ENCODE peak calls at places on chromosomes 12 and 14, in six cellular contexts. One of them, this sample, is unnamed. For H3K27me3, the result is how much of the 10 kb centered on the place peaks cover.

GRCh38 chr12:80937391-80938238 is at the start of gene LIN7A:
- DNase-seq in dorsolateral prefrontal cortex: no peak
- DNase-seq in psoas muscle: peak
- DNase-seq in fibroblast of lung: peak
- DNase-seq in lower lobe of right lung: peak
- DNase-seq in SK-N-SH: peak
- DNase-seq in this sample: no peak

GRCh38 chr12:47856721-47857575 is 37.2 kb upstream of the HDAC7 start:
- DNase-seq in SK-N-SH: no peak
- DNase-seq in dorsolateral prefrontal cortex: no peak
- DNase-seq in fibroblast of lung: no peak
- DNase-seq in psoas muscle: no peak
- DNase-seq in lower lobe of right lung: no peak
- DNase-seq in this sample: no peak

GRCh38 chr14:90368946-90369721 is 27.7 kb upstream of the CALM1 start:
- DNase-seq in dorsolateral prefrontal cortex: no peak
- DNase-seq in lower lobe of right lung: no peak
- DNase-seq in psoas muscle: no peak
- DNase-seq in SK-N-SH: peak
- DNase-seq in fibroblast of lung: peak
- DNase-seq in this sample: no peak

GRCh38 chr12:116201908-116202307 is 75.6 kb downstream of the MED13L start:
- DNase-seq in fibroblast of lung: peak
- DNase-seq in dorsolateral prefrontal cortex: no peak
- DNase-seq in SK-N-SH: no peak
- DNase-seq in lower lobe of right lung: no peak
- DNase-seq in psoas muscle: no peak
- DNase-seq in this sample: no peak

GRCh38 chr12:68497112-68497511 is 113.6 kb upstream of the RAP1B start:
- DNase-seq in dorsolateral prefrontal cortex: no peak
- DNase-seq in lower lobe of right lung: no peak
- DNase-seq in psoas muscle: no peak
- DNase-seq in SK-N-SH: no peak
- DNase-seq in fibroblast of lung: no peak
- DNase-seq in this sample: no peak

GRCh38 chr12:34390846-34391700 is 368.8 kb downstream of the ALG10 start:
- DNase-seq in lower lobe of right lung: peak
- DNase-seq in dorsolateral prefrontal cortex: no peak
- DNase-seq in fibroblast of lung: no peak
- DNase-seq in SK-N-SH: no peak
- DNase-seq in psoas muscle: peak
- DNase-seq in this sample: no peak

GRCh38 chr14:26113930-26114329 is 483.9 kb downstream of the NOVA1 start:
- DNase-seq in SK-N-SH: no peak
- DNase-seq in dorsolateral prefrontal cortex: no peak
- DNase-seq in psoas muscle: no peak
- DNase-seq in fibroblast of lung: no peak
- DNase-seq in lower lobe of right lung: no peak
- DNase-seq in this sample: no peak

GRCh38 chr12:4781212-4781611 is 61.0 kb downstream of the GALNT8 start:
- DNase-seq in psoas muscle: no peak
- DNase-seq in SK-N-SH: no peak
- DNase-seq in fibroblast of lung: no peak
- DNase-seq in dorsolateral prefrontal cortex: no peak
- DNase-seq in lower lobe of right lung: no peak
- DNase-seq in this sample: no peak

GRCh38 chr12:52815676-52816075 is 1.8 kb upstream of the KRT4 start:
- DNase-seq in lower lobe of right lung: no peak
- DNase-seq in dorsolateral prefrontal cortex: no peak
- DNase-seq in SK-N-SH: no peak
- DNase-seq in psoas muscle: no peak
- DNase-seq in fibroblast of lung: no peak
- DNase-seq in this sample: no peak

GRCh38 chr12:2266666-2267623 is 214.2 kb downstream of the CACNA1C start:
- DNase-seq in SK-N-SH: no peak
- DNase-seq in dorsolateral prefrontal cortex: no peak
- DNase-seq in fibroblast of lung: no peak
- DNase-seq in lower lobe of right lung: no peak
- DNase-seq in psoas muscle: no peak
- DNase-seq in this sample: no peak

GRCh38 chr14:59274991-59275391 is 86.5 kb downstream of the DAAM1 start:
- DNase-seq in psoas muscle: no peak
- DNase-seq in SK-N-SH: no peak
- DNase-seq in lower lobe of right lung: peak
- DNase-seq in fibroblast of lung: no peak
- DNase-seq in dorsolateral prefrontal cortex: no peak
- DNase-seq in this sample: no peak

GRCh38 chr12:97148941-97149559 is 242.0 kb downstream of the NEDD1 start:
- DNase-seq in fibroblast of lung: peak
- DNase-seq in psoas muscle: peak
- DNase-seq in lower lobe of right lung: peak
- DNase-seq in SK-N-SH: peak
- DNase-seq in dorsolateral prefrontal cortex: peak
- DNase-seq in this sample: peak

GRCh38 chr12:18824287-18824686 is 86.4 kb downstream of the CAPZA3 start:
- DNase-seq in fibroblast of lung: no peak
- DNase-seq in SK-N-SH: no peak
- DNase-seq in dorsolateral prefrontal cortex: no peak
- DNase-seq in lower lobe of right lung: no peak
- DNase-seq in psoas muscle: no peak
- DNase-seq in this sample: no peak

GRCh38 chr12:78835493-78835892 is 29.1 kb upstream of the SYT1 start:
- DNase-seq in dorsolateral prefrontal cortex: no peak
- DNase-seq in SK-N-SH: no peak
- DNase-seq in psoas muscle: no peak
- DNase-seq in fibroblast of lung: no peak
- DNase-seq in lower lobe of right lung: no peak
- DNase-seq in this sample: no peak

GRCh38 chr12:118213452-118213851 is 77.5 kb downstream of the PEBP1 start:
- DNase-seq in fibroblast of lung: no peak
- DNase-seq in psoas muscle: no peak
- DNase-seq in lower lobe of right lung: no peak
- DNase-seq in SK-N-SH: no peak
- DNase-seq in dorsolateral prefrontal cortex: no peak
- DNase-seq in this sample: no peak

GRCh38 chr12:6089041-6089823 is 35.2 kb downstream of the VWF start:
- DNase-seq in fibroblast of lung: no peak
- DNase-seq in SK-N-SH: no peak
- DNase-seq in psoas muscle: no peak
- DNase-seq in lower lobe of right lung: no peak
- DNase-seq in dorsolateral prefrontal cortex: no peak
- DNase-seq in this sample: no peak

GRCh38 chr12:54217774-54218221 is 29.0 kb upstream of the SMUG1 start:
- DNase-seq in dorsolateral prefrontal cortex: peak
- DNase-seq in lower lobe of right lung: no peak
- DNase-seq in psoas muscle: no peak
- DNase-seq in SK-N-SH: no peak
- DNase-seq in fibroblast of lung: peak
- DNase-seq in this sample: no peak

GRCh38 chr12:74849801-74850200 is 312.2 kb downstream of the ATXN7L3B start:
- DNase-seq in SK-N-SH: no peak
- DNase-seq in dorsolateral prefrontal cortex: no peak
- DNase-seq in fibroblast of lung: no peak
- DNase-seq in lower lobe of right lung: no peak
- DNase-seq in psoas muscle: no peak
- DNase-seq in this sample: no peak

GRCh38 chr12:125329239-125330238 is 264.3 kb downstream of the AACS start:
- DNase-seq in fibroblast of lung: no peak
- DNase-seq in psoas muscle: no peak
- DNase-seq in dorsolateral prefrontal cortex: no peak
- DNase-seq in lower lobe of right lung: no peak
- DNase-seq in SK-N-SH: no peak
- DNase-seq in this sample: no peak

GRCh38 chr12:48388430-48388829 is 37.7 kb upstream of the ZNF641 start:
- DNase-seq in psoas muscle: no peak
- DNase-seq in SK-N-SH: no peak
- DNase-seq in dorsolateral prefrontal cortex: no peak
- DNase-seq in fibroblast of lung: peak
- DNase-seq in lower lobe of right lung: no peak
- DNase-seq in this sample: no peak

GRCh38 chr12:53758081-53758769 is 6.4 kb upstream of the CISTR start:
- DNase-seq in dorsolateral prefrontal cortex: no peak
- DNase-seq in fibroblast of lung: no peak
- DNase-seq in SK-N-SH: no peak
- DNase-seq in lower lobe of right lung: no peak
- DNase-seq in psoas muscle: no peak
- DNase-seq in this sample: no peak

GRCh38 chr14:79204591-79204990 is 1006.7 kb downstream of the DIO2 start:
- DNase-seq in lower lobe of right lung: no peak
- DNase-seq in psoas muscle: no peak
- DNase-seq in fibroblast of lung: no peak
- DNase-seq in SK-N-SH: no peak
- DNase-seq in dorsolateral prefrontal cortex: no peak
- DNase-seq in this sample: no peak

GRCh38 chr12:44021471-44021971 is 185.6 kb downstream of the TMEM117 start:
- DNase-seq in fibroblast of lung: no peak
- DNase-seq in lower lobe of right lung: no peak
- DNase-seq in psoas muscle: no peak
- DNase-seq in SK-N-SH: no peak
- DNase-seq in dorsolateral prefrontal cortex: no peak
- DNase-seq in this sample: no peak

GRCh38 chr14:76904100-76904739 is 78.0 kb downstream of the LRRC74A start:
- DNase-seq in lower lobe of right lung: no peak
- DNase-seq in dorsolateral prefrontal cortex: no peak
- DNase-seq in SK-N-SH: peak
- DNase-seq in fibroblast of lung: peak
- DNase-seq in psoas muscle: peak
- DNase-seq in this sample: no peak

GRCh38 chr14:92254786-92255185 is 68.2 kb upstream of the SLC24A4 start:
- DNase-seq in dorsolateral prefrontal cortex: no peak
- DNase-seq in SK-N-SH: no peak
- DNase-seq in lower lobe of right lung: no peak
- DNase-seq in psoas muscle: peak
- DNase-seq in fibroblast of lung: peak
- DNase-seq in this sample: no peak

DNA sequence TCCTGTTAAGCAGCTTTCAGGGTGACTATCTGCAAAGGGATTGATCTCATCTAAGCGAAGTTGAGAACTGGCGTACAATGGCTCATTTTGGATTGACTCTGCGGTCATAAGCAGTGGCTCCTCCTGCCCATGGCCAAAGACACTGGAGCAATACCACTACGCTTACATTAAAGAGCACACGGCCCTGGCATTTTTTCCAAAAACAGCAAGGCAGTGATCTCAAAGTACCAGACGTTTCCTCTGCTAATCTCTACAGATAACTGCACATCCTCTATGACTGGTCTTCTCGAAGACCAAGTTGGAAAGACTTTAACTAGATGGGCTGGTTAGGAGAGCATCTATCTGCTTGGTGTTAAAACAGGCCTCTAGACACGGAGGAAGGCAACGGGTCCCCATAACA is 2.7 kb downstream of the PITPNM2 start:
- DNase-seq in lower lobe of right lung: no peak
- DNase-seq in SK-N-SH: no peak
- DNase-seq in psoas muscle: no peak
- DNase-seq in dorsolateral prefrontal cortex: no peak
- DNase-seq in fibroblast of lung: no peak
- DNase-seq in this sample: no peak
- TF ChIP-seq CTCF in lower lobe of right lung: no peak
- TF ChIP-seq CTCF in SK-N-SH: no peak
- TF ChIP-seq CTCF in psoas muscle: no peak
- TF ChIP-seq CTCF in dorsolateral prefrontal cortex: no peak
- TF ChIP-seq CTCF in fibroblast of lung: no peak
- TF ChIP-seq CTCF in this sample: no peak

GRCh38 chr12:111225307-111225706 is 143.6 kb downstream of the PHETA1 start:
- DNase-seq in psoas muscle: no peak
- DNase-seq in lower lobe of right lung: no peak
- DNase-seq in dorsolateral prefrontal cortex: no peak
- DNase-seq in SK-N-SH: no peak
- DNase-seq in fibroblast of lung: no peak
- DNase-seq in this sample: no peak
- H3K27ac ChIP-seq in psoas muscle: no peak
- H3K27ac ChIP-seq in lower lobe of right lung: no peak
- H3K27ac ChIP-seq in dorsolateral prefrontal cortex: no peak
- H3K27ac ChIP-seq in SK-N-SH: no peak
- H3K27ac ChIP-seq in fibroblast of lung: no peak
- H3K27ac ChIP-seq in this sample: no peak

GRCh38 chr12:114670257-114670955 is 13.6 kb downstream of the TBX3 start:
- DNase-seq in dorsolateral prefrontal cortex: no peak
- DNase-seq in fibroblast of lung: peak
- DNase-seq in lower lobe of right lung: no peak
- DNase-seq in psoas muscle: no peak
- DNase-seq in SK-N-SH: no peak
- DNase-seq in this sample: no peak
- H3K27me3 ChIP-seq in dorsolateral prefrontal cortex: half or more
- H3K27me3 ChIP-seq in fibroblast of lung: under half
- H3K27me3 ChIP-seq in lower lobe of right lung: half or more
- H3K27me3 ChIP-seq in psoas muscle: under half
- H3K27me3 ChIP-seq in SK-N-SH: under half
- H3K27me3 ChIP-seq in this sample: half or more

GRCh38 chr12:113364698-113365097 is 6.3 kb downstream of the PLBD2 start:
- DNase-seq in SK-N-SH: no peak
- DNase-seq in dorsolateral prefrontal cortex: no peak
- DNase-seq in lower lobe of right lung: no peak
- DNase-seq in psoas muscle: no peak
- DNase-seq in fibroblast of lung: no peak
- DNase-seq in this sample: no peak

GRCh38 chr12:113361574-113362370 is 3.4 kb downstream of the PLBD2 start:
- DNase-seq in lower lobe of right lung: no peak
- DNase-seq in dorsolateral prefrontal cortex: no peak
- DNase-seq in fibroblast of lung: peak
- DNase-seq in SK-N-SH: no peak
- DNase-seq in psoas muscle: no peak
- DNase-seq in this sample: no peak

GRCh38 chr12:113358381-113359132 is at the start of gene PLBD2:
- DNase-seq in fibroblast of lung: peak
- DNase-seq in SK-N-SH: peak
- DNase-seq in dorsolateral prefrontal cortex: peak
- DNase-seq in lower lobe of right lung: peak
- DNase-seq in psoas muscle: peak
- DNase-seq in this sample: peak

GRCh38 chr12:113359133-113359938 is 949 bp downstream of the PLBD2 start:
- DNase-seq in dorsolateral prefrontal cortex: peak
- DNase-seq in fibroblast of lung: peak
- DNase-seq in psoas muscle: peak
- DNase-seq in SK-N-SH: no peak
- DNase-seq in lower lobe of right lung: no peak
- DNase-seq in this sample: no peak

DNA sequence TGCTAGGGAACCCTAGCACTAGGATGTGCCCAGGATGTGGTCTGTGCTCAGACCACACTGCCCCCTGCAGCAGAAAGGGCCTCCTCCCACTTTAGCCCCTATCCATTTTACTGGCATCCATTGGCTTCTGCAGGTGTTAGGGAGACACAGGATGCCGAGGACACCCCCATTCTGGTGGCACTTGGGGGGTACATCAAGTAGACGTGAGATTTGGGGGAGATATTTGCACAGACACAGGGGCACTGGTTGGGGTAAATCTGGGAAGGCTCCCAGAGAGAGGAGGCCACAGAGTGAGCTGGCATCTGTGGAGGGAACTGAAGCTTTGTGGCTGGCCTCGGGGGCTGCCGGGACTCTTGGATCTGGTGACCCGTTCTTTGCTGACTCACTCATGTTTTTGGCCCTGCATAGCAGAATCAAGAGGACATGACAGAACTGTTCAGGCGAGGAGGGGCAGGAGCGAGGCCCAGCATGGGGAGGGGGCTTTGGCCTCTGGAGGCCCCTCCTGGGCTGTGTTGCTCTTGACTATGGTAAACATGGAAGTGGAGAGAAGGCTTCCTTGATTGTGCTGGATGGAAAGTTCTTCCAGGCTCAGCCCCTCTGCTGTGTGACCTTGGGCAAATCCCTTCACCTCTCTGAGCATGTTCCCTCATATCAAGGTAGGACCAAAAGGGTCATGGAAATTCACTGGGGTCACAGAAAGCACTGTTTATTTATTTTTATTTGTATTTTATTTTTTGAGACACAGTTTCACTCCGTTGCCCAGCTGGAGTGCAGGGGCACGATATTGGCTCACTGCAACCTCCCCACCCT is 1.8 kb downstream of the PLBD2 start:
- DNase-seq in SK-N-SH: peak
- DNase-seq in psoas muscle: no peak
- DNase-seq in fibroblast of lung: no peak
- DNase-seq in dorsolateral prefrontal cortex: no peak
- DNase-seq in lower lobe of right lung: no peak
- DNase-seq in this sample: no peak
- TF ChIP-seq CTCF in SK-N-SH: peak
- TF ChIP-seq CTCF in psoas muscle: no peak
- TF ChIP-seq CTCF in fibroblast of lung: peak
- TF ChIP-seq CTCF in dorsolateral prefrontal cortex: peak
- TF ChIP-seq CTCF in lower lobe of right lung: no peak
- TF ChIP-seq CTCF in this sample: no peak

This sample was measured in CD4-positive, alpha-beta T cell.